ENCODE peak calls at places on chromosomes 11 and 22, in five cellular contexts. K is kidney, H is psoas muscle, I is sigmoid colon, Q is GM23248. G is an unnamed sample. For H3K4me1, the result is how much of the 10 kb centered on the place peaks cover.

GRCh38 chr11:68837583-68838571 is 3.8 kb downstream of the CPT1A start:
- DNase-seq in K (no peak), H (no peak), I (no peak), Q (no peak), G (no peak)

GRCh38 chr11:14538271-14538925 is 18.2 kb upstream of the PSMA1 start:
- DNase-seq in K (no peak), H (no peak), I (no peak), Q (no peak), G (no peak)

GRCh38 chr11:130211781-130212401 is 52.3 kb downstream of the ST14 start:
- DNase-seq in K (peak), H (no peak), I (peak), Q (no peak), G (no peak)

GRCh38 chr11:61923166-61924015 is 6.0 kb upstream of the RAB3IL1 start:
- DNase-seq in K (peak), H (peak), I (peak), Q (peak), G (peak)

GRCh38 chr22:17847360-17848078 is 73.2 kb upstream of the BID start:
- DNase-seq in K (no peak), H (no peak), I (no peak), Q (peak), G (peak)

GRCh38 chr11:103480421-103480820 is 371.2 kb downstream of the DYNC2H1 start:
- DNase-seq in K (no peak), H (no peak), I (no peak), Q (no peak), G (peak)

GRCh38 chr22:26033586-26033985 is 135.7 kb upstream of the SEZ6L start:
- DNase-seq in K (no peak), H (no peak), I (no peak), Q (no peak), G (no peak)

GRCh38 chr11:126090452-126090851 is 27.8 kb upstream of the CDON start:
- DNase-seq in K (no peak), H (no peak), I (no peak), Q (no peak), G (no peak)

GRCh38 chr22:40033586-40034380 is 39.0 kb downstream of the FAM83F start:
- DNase-seq in K (no peak), H (no peak), I (peak), Q (no peak), G (no peak)

GRCh38 chr22:28812491-28812890 is 12.1 kb upstream of the XBP1 start:
- DNase-seq in K (peak), H (no peak), I (no peak), Q (no peak), G (no peak)

GRCh38 chr11:34075178-34075820 is 23.8 kb downstream of the CAPRIN1 start:
- DNase-seq in K (no peak), H (no peak), I (no peak), Q (peak), G (no peak)

GRCh38 chr11:14980854-14981253 is 8.7 kb upstream of the CALCA start:
- DNase-seq in K (no peak), H (no peak), I (no peak), Q (peak), G (no peak)

GRCh38 chr11:63762662-63763505 is 5.7 kb downstream of the ZFTA start:
- DNase-seq in K (peak), H (peak), I (peak), Q (no peak), G (no peak)

GRCh38 chr11:66026017-66026529 is at the start of gene CATSPER1:
- DNase-seq in K (peak), H (no peak), I (no peak), Q (no peak), G (no peak)

GRCh38 chr11:29129850-29130249 is 887.0 kb downstream of the KCNA4 start:
- DNase-seq in K (no peak), H (no peak), I (no peak), Q (peak), G (no peak)

GRCh38 chr11:33027846-33028536 is 11.4 kb upstream of the TCP11L1 start:
- DNase-seq in K (no peak), H (no peak), I (no peak), Q (peak), G (no peak)

GRCh38 chr22:45525480-45525879 is 22.8 kb downstream of the FBLN1 start:
- DNase-seq in K (no peak), H (no peak), I (no peak), Q (no peak), G (no peak)

GRCh38 chr22:45526768-45527360 is 24.2 kb downstream of the FBLN1 start:
- DNase-seq in K (no peak), H (no peak), I (peak), Q (peak), G (no peak)

GRCh38 chr22:45527456-45527855 is 24.8 kb downstream of the FBLN1 start:
- DNase-seq in K (no peak), H (no peak), I (no peak), Q (no peak), G (no peak)

GRCh38 chr22:45524966-45525365 is 22.3 kb downstream of the FBLN1 start:
- DNase-seq in K (no peak), H (no peak), I (no peak), Q (no peak), G (no peak)

GRCh38 chr22:45526263-45526662 is 23.6 kb downstream of the FBLN1 start:
- DNase-seq in K (no peak), H (no peak), I (peak), Q (peak), G (no peak)
- H3K27ac ChIP-seq in K (no peak), H (no peak), I (peak), Q (peak), G (no peak)

DNA sequence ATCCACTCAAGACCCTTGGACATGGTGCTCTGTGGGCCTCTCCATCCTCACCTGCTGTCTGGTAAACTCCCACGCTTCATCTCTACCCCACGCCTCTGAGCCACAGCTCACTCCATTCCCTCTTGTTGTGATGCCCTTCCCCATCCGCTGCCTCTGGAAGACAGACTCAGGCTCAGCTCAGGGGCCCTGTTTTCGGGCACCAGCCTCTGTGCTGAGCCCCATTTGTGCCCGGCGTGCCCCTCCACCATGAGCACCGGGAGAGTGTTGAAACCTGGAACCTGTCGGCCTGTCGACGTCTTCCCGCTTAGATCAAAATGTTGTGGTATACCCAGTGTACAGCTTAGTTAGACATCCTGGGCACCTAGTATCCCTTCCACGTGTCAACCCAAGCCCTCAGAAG is 6.5 kb upstream of the SCUBE1 start:
- DNase-seq in K (no peak), H (no peak), I (no peak), Q (no peak), G (no peak)
- H3K4me1 ChIP-seq in K (under half), H (under half), I (under half), Q (under half), G (under half)

GRCh38 chr11:94142308-94143277 is 14.0 kb downstream of the PANX1 start:
- DNase-seq in K (no peak), H (no peak), I (no peak), Q (no peak), G (no peak)
- H3K27ac ChIP-seq in K (no peak), H (no peak), I (no peak), Q (no peak), G (no peak)

GRCh38 chr22:38698407-38699094 is 2.2 kb downstream of the JOSD1 start:
- DNase-seq in K (no peak), H (no peak), I (peak), Q (no peak), G (no peak)

GRCh38 chr22:38696606-38697005 is 4.1 kb downstream of the JOSD1 start:
- DNase-seq in K (no peak), H (no peak), I (no peak), Q (peak), G (no peak)

GRCh38 chr22:38699143-38699542 is 1.6 kb downstream of the JOSD1 start:
- DNase-seq in K (no peak), H (no peak), I (peak), Q (peak), G (no peak)

GRCh38 chr22:38694945-38695344 is 5.8 kb downstream of the JOSD1 start:
- DNase-seq in K (no peak), H (no peak), I (no peak), Q (peak), G (no peak)

DNA sequence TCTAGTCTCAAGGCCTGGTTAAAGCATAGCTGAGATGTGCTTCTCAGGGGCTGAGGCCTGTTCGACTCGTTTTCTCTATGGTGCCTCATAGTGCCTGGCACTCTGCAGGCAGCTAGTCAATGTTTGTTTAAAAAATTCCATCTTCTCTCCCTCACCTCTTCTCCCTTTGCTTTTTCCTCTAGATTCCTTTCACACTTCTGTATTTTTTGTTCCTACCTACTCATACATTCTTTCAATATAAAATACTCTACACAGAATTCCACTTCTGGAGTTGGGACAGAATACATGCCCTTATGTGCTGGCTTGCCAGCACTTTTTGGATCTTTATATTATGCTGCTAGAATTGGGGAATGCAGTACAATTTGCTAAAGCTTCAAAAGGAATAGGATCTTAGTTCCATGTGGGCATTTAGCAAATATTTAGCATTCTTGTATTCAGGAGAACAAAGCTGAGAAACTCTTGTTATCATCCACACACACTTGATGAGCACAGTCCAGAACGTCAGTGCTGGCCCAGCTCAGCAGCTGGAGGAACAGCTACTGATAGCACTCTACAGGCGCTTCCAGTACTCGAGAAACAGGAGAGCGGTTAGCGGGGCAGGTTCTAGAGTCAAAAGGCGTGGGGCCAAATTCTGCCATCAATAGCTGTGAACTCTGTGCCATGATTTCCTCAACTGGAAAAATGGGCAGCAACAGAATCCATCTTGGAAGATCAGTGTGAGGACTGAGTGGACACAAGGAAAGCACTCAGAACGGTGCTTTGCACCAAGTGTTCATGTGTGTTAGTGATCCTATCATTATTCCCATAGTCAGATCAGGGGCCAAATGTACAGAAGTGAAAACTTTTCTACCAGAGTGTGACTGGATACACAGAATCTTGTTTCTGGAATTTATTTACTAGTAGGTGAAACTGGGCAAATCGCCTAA is 3.4 kb downstream of the JOSD1 start:
- DNase-seq in K (no peak), H (no peak), I (peak), Q (peak), G (no peak)
- H3K4me1 ChIP-seq in K (under half), H (under half), I (under half), Q (under half), G (under half)

DNA sequence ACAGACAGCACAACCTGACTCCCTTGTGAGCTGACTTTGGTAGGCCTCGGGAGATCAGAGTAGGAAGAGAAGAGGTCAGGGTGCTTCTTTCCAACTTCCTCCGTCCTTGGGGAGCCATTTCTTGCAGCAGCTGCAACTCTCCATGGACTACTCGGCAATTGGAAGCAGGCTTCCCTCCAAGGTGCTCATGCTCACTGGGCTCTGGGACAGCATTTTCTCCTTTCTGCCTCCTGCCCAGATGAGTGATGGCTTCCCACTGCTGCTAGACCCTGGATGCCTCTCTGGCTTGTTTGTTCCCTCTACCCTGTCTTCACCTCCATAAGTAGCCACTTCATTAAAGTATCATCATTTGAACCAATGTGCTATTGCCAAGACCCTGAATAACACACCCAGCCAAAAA is 8.2 kb upstream of the PRSS23 start:
- DNase-seq in K (no peak), H (no peak), I (no peak), Q (no peak), G (no peak)
- H3K27ac ChIP-seq in K (no peak), H (peak), I (no peak), Q (no peak), G (no peak)

DNA sequence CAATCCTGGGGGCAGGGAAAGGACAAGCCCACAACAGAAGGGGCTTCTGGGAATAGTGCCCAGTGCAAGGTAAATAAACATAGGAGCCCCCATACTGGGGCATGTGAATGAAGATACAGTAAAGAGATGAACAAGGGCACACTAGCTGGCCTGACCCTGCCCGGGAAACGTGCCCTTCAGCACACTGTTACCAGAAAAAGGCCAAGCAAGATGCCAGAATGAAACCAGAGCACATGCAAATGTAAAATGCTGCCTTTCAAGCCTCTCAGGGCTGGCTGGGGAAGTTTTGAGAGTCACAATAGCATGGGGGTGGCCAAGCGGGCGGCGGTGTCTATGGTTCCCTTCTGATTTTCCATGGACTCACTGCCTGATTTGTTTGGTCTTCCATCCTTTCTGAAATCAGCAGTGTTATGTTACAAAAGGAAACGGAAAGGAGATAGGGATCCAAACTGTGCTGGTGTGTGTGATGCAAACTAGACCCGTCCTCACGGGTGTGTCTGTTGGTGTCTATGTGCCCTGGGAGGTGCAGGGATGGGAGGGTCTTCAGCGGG is 18.8 kb upstream of the SUSD2 start:
- DNase-seq in K (no peak), H (no peak), I (no peak), Q (no peak), G (no peak)
- H3K4me1 ChIP-seq in K (under half), H (under half), I (under half), Q (under half), G (under half)

GRCh38 chr11:43988040-43988793 is 45.8 kb downstream of the C11orf96 start:
- DNase-seq in K (no peak), H (no peak), I (no peak), Q (no peak), G (peak)
- H3K27ac ChIP-seq in K (peak), H (peak), I (peak), Q (peak), G (peak)

DNA sequence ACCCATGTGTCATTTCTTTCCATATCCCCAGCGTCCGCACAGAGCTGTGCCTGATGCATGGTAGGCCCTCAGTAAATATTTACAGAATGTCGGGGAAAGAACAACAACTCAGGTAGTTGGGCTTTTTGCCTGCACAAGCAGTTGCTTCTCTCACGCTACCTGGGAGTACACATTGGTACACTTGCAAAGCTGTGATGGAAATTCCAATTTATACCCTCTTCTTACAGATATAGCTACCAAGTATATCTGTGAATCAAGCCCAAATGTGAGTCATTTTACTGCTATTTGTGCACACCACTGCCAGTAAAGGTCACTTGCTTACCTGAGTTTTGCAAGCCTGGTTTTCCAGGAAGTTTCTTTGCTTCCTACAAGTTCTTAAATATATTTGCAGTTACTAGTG is 333.0 kb upstream of the NARS2 start:
- DNase-seq in K (no peak), H (no peak), I (no peak), Q (no peak), G (no peak)
- H3K4me1 ChIP-seq in K (under half), H (under half), I (under half), Q (under half), G (under half)

GRCh38 chr22:38312261-38312800 is 4.9 kb downstream of the CSNK1E start:
- DNase-seq in K (no peak), H (no peak), I (no peak), Q (peak), G (no peak)
- H3K27ac ChIP-seq in K (peak), H (peak), I (peak), Q (peak), G (no peak)